ENCODE peak calls at places on chromosomes 1 and 21, in nine cellular contexts. One of them, this sample, is unnamed.
A peak's percentile ranks its signal among the peaks of the same experiment; 100 is the strongest.

GRCh38 chr1:68571499-68571898 is 74.6 kb upstream of the DEPDC1 start:
- DNase-seq in kidney epithelial cell: no peak
- DNase-seq in choroid plexus epithelial cell: peak; percentile 19
- DNase-seq in stomach: no peak
- DNase-seq in aorta: no peak
- DNase-seq in body of pancreas: no peak
- DNase-seq in tibial artery: no peak
- DNase-seq in Caco-2: no peak
- DNase-seq in BJ: no peak
- DNase-seq in this sample: no peak

GRCh38 chr1:232968965-232969364 is 18.6 kb downstream of the NTPCR start:
- DNase-seq in stomach: peak; percentile 58
- DNase-seq in kidney epithelial cell: no peak
- DNase-seq in aorta: peak; percentile 70
- DNase-seq in body of pancreas: peak; percentile 22
- DNase-seq in BJ: no peak
- DNase-seq in Caco-2: no peak
- DNase-seq in tibial artery: no peak
- DNase-seq in choroid plexus epithelial cell: peak; percentile 77
- DNase-seq in this sample: no peak

GRCh38 chr21:44817914-44818635 is at the start of gene SUMO3:
- DNase-seq in BJ: no peak
- DNase-seq in Caco-2: peak; percentile 71
- DNase-seq in stomach: peak; percentile 86
- DNase-seq in tibial artery: peak; percentile 89
- DNase-seq in aorta: peak; percentile 83
- DNase-seq in body of pancreas: peak; percentile 82
- DNase-seq in choroid plexus epithelial cell: peak; percentile 83
- DNase-seq in kidney epithelial cell: no peak
- DNase-seq in this sample: peak; percentile 92

GRCh38 chr1:12562955-12563576 is 54.9 kb downstream of the DHRS3 start:
- DNase-seq in choroid plexus epithelial cell: no peak
- DNase-seq in body of pancreas: no peak
- DNase-seq in BJ: no peak
- DNase-seq in Caco-2: no peak
- DNase-seq in stomach: no peak
- DNase-seq in kidney epithelial cell: no peak
- DNase-seq in aorta: no peak
- DNase-seq in tibial artery: no peak
- DNase-seq in this sample: no peak

GRCh38 chr1:53509775-53510174 is 50.6 kb downstream of the DMRTB1 start:
- DNase-seq in BJ: no peak
- DNase-seq in body of pancreas: no peak
- DNase-seq in stomach: no peak
- DNase-seq in Caco-2: no peak
- DNase-seq in kidney epithelial cell: no peak
- DNase-seq in choroid plexus epithelial cell: no peak
- DNase-seq in aorta: no peak
- DNase-seq in tibial artery: no peak
- DNase-seq in this sample: no peak

GRCh38 chr1:89815611-89816010 is 5.2 kb upstream of the LRRC8D start:
- DNase-seq in tibial artery: no peak
- DNase-seq in stomach: no peak
- DNase-seq in choroid plexus epithelial cell: no peak
- DNase-seq in BJ: no peak
- DNase-seq in aorta: no peak
- DNase-seq in body of pancreas: no peak
- DNase-seq in Caco-2: no peak
- DNase-seq in kidney epithelial cell: no peak
- DNase-seq in this sample: no peak

GRCh38 chr1:15177710-15178166 is 24.2 kb downstream of the TMEM51 start:
- DNase-seq in Caco-2: no peak
- DNase-seq in BJ: no peak
- DNase-seq in aorta: no peak
- DNase-seq in choroid plexus epithelial cell: no peak
- DNase-seq in tibial artery: no peak
- DNase-seq in kidney epithelial cell: no peak
- DNase-seq in body of pancreas: no peak
- DNase-seq in stomach: no peak
- DNase-seq in this sample: no peak

GRCh38 chr1:221440658-221441057 is 301.2 kb downstream of the DUSP10 start:
- DNase-seq in stomach: no peak
- DNase-seq in aorta: no peak
- DNase-seq in body of pancreas: no peak
- DNase-seq in tibial artery: no peak
- DNase-seq in Caco-2: no peak
- DNase-seq in BJ: no peak
- DNase-seq in kidney epithelial cell: no peak
- DNase-seq in choroid plexus epithelial cell: peak; percentile 30
- DNase-seq in this sample: peak; percentile 79

GRCh38 chr1:198167436-198167934 is 10.7 kb downstream of the NEK7 start:
- DNase-seq in tibial artery: no peak
- DNase-seq in BJ: no peak
- DNase-seq in stomach: no peak
- DNase-seq in Caco-2: no peak
- DNase-seq in choroid plexus epithelial cell: peak; percentile 59
- DNase-seq in aorta: no peak
- DNase-seq in kidney epithelial cell: no peak
- DNase-seq in body of pancreas: no peak
- DNase-seq in this sample: no peak

GRCh38 chr1:199098468-199098867 is 459.6 kb downstream of the PTPRC start:
- DNase-seq in BJ: no peak
- DNase-seq in choroid plexus epithelial cell: no peak
- DNase-seq in kidney epithelial cell: no peak
- DNase-seq in aorta: no peak
- DNase-seq in tibial artery: no peak
- DNase-seq in stomach: no peak
- DNase-seq in Caco-2: no peak
- DNase-seq in body of pancreas: no peak
- DNase-seq in this sample: no peak

GRCh38 chr21:29682800-29683199 is 257.0 kb downstream of the GRIK1 start:
- DNase-seq in body of pancreas: no peak
- DNase-seq in choroid plexus epithelial cell: no peak
- DNase-seq in Caco-2: no peak
- DNase-seq in tibial artery: no peak
- DNase-seq in kidney epithelial cell: no peak
- DNase-seq in aorta: no peak
- DNase-seq in stomach: no peak
- DNase-seq in BJ: no peak
- DNase-seq in this sample: no peak

GRCh38 chr1:209883341-209883971 is 54.6 kb upstream of the SYT14 start:
- DNase-seq in Caco-2: no peak
- DNase-seq in stomach: no peak
- DNase-seq in aorta: no peak
- DNase-seq in kidney epithelial cell: peak; percentile 89
- DNase-seq in BJ: peak; percentile 79
- DNase-seq in body of pancreas: no peak
- DNase-seq in choroid plexus epithelial cell: peak; percentile 91
- DNase-seq in tibial artery: no peak
- DNase-seq in this sample: no peak

GRCh38 chr1:201142854-201143725 is 11.2 kb downstream of the TMEM9 start:
- DNase-seq in choroid plexus epithelial cell: no peak
- DNase-seq in stomach: no peak
- DNase-seq in Caco-2: no peak
- DNase-seq in aorta: no peak
- DNase-seq in BJ: no peak
- DNase-seq in kidney epithelial cell: no peak
- DNase-seq in tibial artery: peak; percentile 31
- DNase-seq in body of pancreas: no peak
- DNase-seq in this sample: no peak

GRCh38 chr1:155077758-155078495 is 710 bp upstream of the EFNA3 start:
- DNase-seq in BJ: no peak
- DNase-seq in kidney epithelial cell: no peak
- DNase-seq in stomach: no peak
- DNase-seq in tibial artery: no peak
- DNase-seq in body of pancreas: no peak
- DNase-seq in Caco-2: no peak
- DNase-seq in choroid plexus epithelial cell: no peak
- DNase-seq in aorta: no peak
- DNase-seq in this sample: peak; percentile 61

GRCh38 chr1:155080250-155081228 is 1.9 kb downstream of the EFNA3 start:
- DNase-seq in stomach: no peak
- DNase-seq in body of pancreas: peak; percentile 53
- DNase-seq in aorta: no peak
- DNase-seq in Caco-2: peak; percentile 65
- DNase-seq in BJ: no peak
- DNase-seq in tibial artery: no peak
- DNase-seq in kidney epithelial cell: no peak
- DNase-seq in choroid plexus epithelial cell: no peak
- DNase-seq in this sample: peak; percentile 62

GRCh38 chr1:155078496-155079209 is at the start of gene EFNA3:
- DNase-seq in Caco-2: peak; percentile 65
- DNase-seq in BJ: no peak
- DNase-seq in tibial artery: peak; percentile 81
- DNase-seq in kidney epithelial cell: no peak
- DNase-seq in body of pancreas: peak; percentile 73
- DNase-seq in aorta: peak; percentile 77
- DNase-seq in stomach: peak; percentile 75
- DNase-seq in choroid plexus epithelial cell: peak; percentile 38
- DNase-seq in this sample: peak; percentile 79

GRCh38 chr1:155079487-155080249 is 1.0 kb downstream of the EFNA3 start:
- DNase-seq in body of pancreas: peak; percentile 39
- DNase-seq in tibial artery: no peak
- DNase-seq in aorta: no peak
- DNase-seq in kidney epithelial cell: no peak
- DNase-seq in BJ: no peak
- DNase-seq in Caco-2: no peak
- DNase-seq in stomach: no peak
- DNase-seq in choroid plexus epithelial cell: no peak
- DNase-seq in this sample: peak; percentile 67

DNA sequence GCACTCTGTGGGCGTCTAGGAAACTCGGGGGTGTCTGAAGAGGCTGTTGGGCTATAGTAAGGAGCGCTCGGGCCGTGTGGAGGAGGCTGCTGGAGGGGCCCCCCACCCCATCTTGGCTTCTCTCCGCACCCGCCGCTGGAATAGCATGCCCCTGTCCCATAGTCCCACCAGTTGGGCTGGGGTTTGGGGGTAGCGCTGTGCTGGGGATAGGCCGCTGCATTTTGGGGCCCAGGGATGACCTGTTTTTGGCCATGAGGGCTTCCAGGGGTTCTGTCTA is 511 bp downstream of the EFNA3 start:
- DNase-seq in tibial artery: no peak
- DNase-seq in kidney epithelial cell: no peak
- DNase-seq in Caco-2: no peak
- DNase-seq in choroid plexus epithelial cell: no peak
- DNase-seq in BJ: no peak
- DNase-seq in body of pancreas: no peak
- DNase-seq in stomach: no peak
- DNase-seq in aorta: no peak
- DNase-seq in this sample: no peak
- H3K4me3 ChIP-seq in tibial artery: peak overlapping the region; percentile 56
- H3K4me3 ChIP-seq in kidney epithelial cell: peak overlapping the region; percentile 12
- H3K4me3 ChIP-seq in Caco-2: peak overlapping the region; percentile 50
- H3K4me3 ChIP-seq in choroid plexus epithelial cell: peak overlapping the region; percentile 37
- H3K4me3 ChIP-seq in BJ: peak overlapping the region; percentile 27
- H3K4me3 ChIP-seq in body of pancreas: no peak overlapping the region
- H3K4me3 ChIP-seq in stomach: peak overlapping the region; percentile 62
- H3K4me3 ChIP-seq in aorta: no peak overlapping the region
- H3K4me3 ChIP-seq in this sample: peak overlapping the region; percentile 50

GRCh38 chr1:59703226-59703917 is 111.4 kb upstream of the HOOK1 start:
- DNase-seq in tibial artery: peak; percentile 70
- DNase-seq in BJ: peak; percentile 46
- DNase-seq in Caco-2: no peak
- DNase-seq in stomach: no peak
- DNase-seq in aorta: no peak
- DNase-seq in kidney epithelial cell: no peak
- DNase-seq in choroid plexus epithelial cell: peak; percentile 73
- DNase-seq in body of pancreas: no peak
- DNase-seq in this sample: no peak
- H3K4me3 ChIP-seq in tibial artery: no peak overlapping the region
- H3K4me3 ChIP-seq in BJ: no peak overlapping the region
- H3K4me3 ChIP-seq in Caco-2: no peak overlapping the region
- H3K4me3 ChIP-seq in stomach: no peak overlapping the region
- H3K4me3 ChIP-seq in aorta: no peak overlapping the region
- H3K4me3 ChIP-seq in kidney epithelial cell: no peak overlapping the region
- H3K4me3 ChIP-seq in choroid plexus epithelial cell: no peak overlapping the region
- H3K4me3 ChIP-seq in body of pancreas: no peak overlapping the region
- H3K4me3 ChIP-seq in this sample: no peak overlapping the region

DNA sequence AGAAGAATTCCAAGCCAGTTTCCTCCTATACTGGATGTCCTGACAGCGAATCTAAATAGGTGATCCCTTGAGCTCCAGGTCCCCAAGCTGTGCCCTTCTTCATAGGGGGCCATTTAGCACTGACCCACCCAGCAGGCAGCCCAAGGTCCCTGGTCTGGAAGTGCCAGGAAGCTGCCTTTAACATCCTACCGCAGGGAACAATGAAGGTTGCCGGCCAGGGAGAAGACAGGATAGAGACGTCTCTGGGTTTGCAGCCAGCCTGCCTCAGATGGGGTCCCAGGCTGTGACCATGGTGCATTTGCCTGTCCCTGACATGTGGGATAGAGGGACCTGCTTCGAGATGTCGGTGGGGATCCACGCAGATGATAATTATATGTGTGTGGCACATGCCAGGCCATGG is 2.7 kb upstream of the RIPK4 start:
- DNase-seq in kidney epithelial cell: no peak
- DNase-seq in Caco-2: no peak
- DNase-seq in choroid plexus epithelial cell: no peak
- DNase-seq in aorta: no peak
- DNase-seq in tibial artery: peak; percentile 53
- DNase-seq in body of pancreas: no peak
- DNase-seq in BJ: no peak
- DNase-seq in stomach: no peak
- DNase-seq in this sample: no peak
- H3K4me3 ChIP-seq in kidney epithelial cell: no peak overlapping the region
- H3K4me3 ChIP-seq in Caco-2: peak overlapping the region; percentile 36
- H3K4me3 ChIP-seq in choroid plexus epithelial cell: no peak overlapping the region
- H3K4me3 ChIP-seq in aorta: no peak overlapping the region
- H3K4me3 ChIP-seq in tibial artery: no peak overlapping the region
- H3K4me3 ChIP-seq in body of pancreas: no peak overlapping the region
- H3K4me3 ChIP-seq in BJ: no peak overlapping the region
- H3K4me3 ChIP-seq in stomach: no peak overlapping the region
- H3K4me3 ChIP-seq in this sample: no peak overlapping the region

GRCh38 chr1:193540511-193540910 is 354.1 kb upstream of the B3GALT2 start:
- DNase-seq in body of pancreas: no peak
- DNase-seq in Caco-2: no peak
- DNase-seq in stomach: no peak
- DNase-seq in kidney epithelial cell: no peak
- DNase-seq in BJ: no peak
- DNase-seq in aorta: no peak
- DNase-seq in choroid plexus epithelial cell: no peak
- DNase-seq in tibial artery: no peak
- DNase-seq in this sample: no peak

GRCh38 chr1:193538690-193539089 is 352.3 kb upstream of the B3GALT2 start:
- DNase-seq in kidney epithelial cell: no peak
- DNase-seq in BJ: no peak
- DNase-seq in tibial artery: no peak
- DNase-seq in choroid plexus epithelial cell: no peak
- DNase-seq in stomach: no peak
- DNase-seq in aorta: no peak
- DNase-seq in body of pancreas: no peak
- DNase-seq in Caco-2: no peak
- DNase-seq in this sample: no peak

GRCh38 chr1:193539731-193540459 is 353.5 kb upstream of the B3GALT2 start:
- DNase-seq in body of pancreas: no peak
- DNase-seq in tibial artery: no peak
- DNase-seq in stomach: no peak
- DNase-seq in choroid plexus epithelial cell: no peak
- DNase-seq in BJ: no peak
- DNase-seq in kidney epithelial cell: no peak
- DNase-seq in Caco-2: no peak
- DNase-seq in aorta: no peak
- DNase-seq in this sample: no peak

GRCh38 chr1:193537266-193538003 is 351.0 kb upstream of the B3GALT2 start:
- DNase-seq in choroid plexus epithelial cell: no peak
- DNase-seq in aorta: no peak
- DNase-seq in kidney epithelial cell: no peak
- DNase-seq in body of pancreas: no peak
- DNase-seq in BJ: no peak
- DNase-seq in stomach: no peak
- DNase-seq in tibial artery: no peak
- DNase-seq in Caco-2: no peak
- DNase-seq in this sample: no peak

GRCh38 chr1:193538004-193538355 is 351.6 kb upstream of the B3GALT2 start:
- DNase-seq in tibial artery: no peak
- DNase-seq in body of pancreas: no peak
- DNase-seq in Caco-2: no peak
- DNase-seq in stomach: no peak
- DNase-seq in BJ: no peak
- DNase-seq in kidney epithelial cell: no peak
- DNase-seq in aorta: no peak
- DNase-seq in choroid plexus epithelial cell: no peak
- DNase-seq in this sample: no peak
- H3K4me3 ChIP-seq in tibial artery: no peak overlapping the region
- H3K4me3 ChIP-seq in body of pancreas: no peak overlapping the region
- H3K4me3 ChIP-seq in Caco-2: no peak overlapping the region
- H3K4me3 ChIP-seq in stomach: no peak overlapping the region
- H3K4me3 ChIP-seq in BJ: no peak overlapping the region
- H3K4me3 ChIP-seq in kidney epithelial cell: no peak overlapping the region
- H3K4me3 ChIP-seq in aorta: no peak overlapping the region
- H3K4me3 ChIP-seq in choroid plexus epithelial cell: no peak overlapping the region
- H3K4me3 ChIP-seq in this sample: no peak overlapping the region

This sample was measured in sigmoid colon.